ENCODE peak calls at places on chromosomes 4 and X, in ten cellular contexts. One of them, this sample, is unnamed.

GRCh38 chr4:138255917-138256597 is 13.9 kb upstream of the SLC7A11 start:
- DNase-seq in fibroblast of mammary gland: no peak
- DNase-seq in choroid plexus epithelial cell: no peak
- DNase-seq in mammary epithelial cell: no peak
- DNase-seq in LNCaP clone FGC: no peak
- DNase-seq in Peyer's patch: no peak
- DNase-seq in Panc1: no peak
- DNase-seq in bronchial epithelial cell: no peak
- DNase-seq in uterus: no peak
- DNase-seq in fibroblast of pulmonary artery: no peak
- DNase-seq in this sample: no peak

GRCh38 chr4:168587326-168588125 is 90.7 kb downstream of the PALLD start:
- DNase-seq in fibroblast of mammary gland: peak; percentile 94
- DNase-seq in choroid plexus epithelial cell: peak; percentile 69
- DNase-seq in mammary epithelial cell: peak; percentile 100
- DNase-seq in LNCaP clone FGC: peak; percentile 54
- DNase-seq in Peyer's patch: no peak
- DNase-seq in Panc1: no peak
- DNase-seq in bronchial epithelial cell: peak; percentile 90
- DNase-seq in uterus: peak; percentile 76
- DNase-seq in fibroblast of pulmonary artery: peak; percentile 83
- DNase-seq in this sample: peak; percentile 76

GRCh38 chrX:30196322-30196721 is 19.0 kb upstream of the MAGEB2 start:
- DNase-seq in fibroblast of mammary gland: no peak
- DNase-seq in choroid plexus epithelial cell: peak; percentile 33
- DNase-seq in mammary epithelial cell: peak; percentile 1
- DNase-seq in LNCaP clone FGC: no peak
- DNase-seq in Peyer's patch: no peak
- DNase-seq in Panc1: no peak
- DNase-seq in bronchial epithelial cell: peak; percentile 2
- DNase-seq in uterus: no peak
- DNase-seq in fibroblast of pulmonary artery: peak; percentile 3
- DNase-seq in this sample: no peak

GRCh38 chr4:2402053-2402452 is 16.4 kb downstream of the ZFYVE28 start:
- DNase-seq in fibroblast of mammary gland: no peak
- DNase-seq in choroid plexus epithelial cell: peak; percentile 40
- DNase-seq in mammary epithelial cell: peak; percentile 21
- DNase-seq in LNCaP clone FGC: peak; percentile 61
- DNase-seq in Peyer's patch: peak; percentile 87
- DNase-seq in Panc1: no peak
- DNase-seq in bronchial epithelial cell: peak; percentile 28
- DNase-seq in uterus: peak; percentile 68
- DNase-seq in fibroblast of pulmonary artery: peak; percentile 55
- DNase-seq in this sample: peak; percentile 40

GRCh38 chrX:100748133-100748532 is 16.2 kb upstream of the SYTL4 start:
- DNase-seq in fibroblast of mammary gland: no peak
- DNase-seq in choroid plexus epithelial cell: no peak
- DNase-seq in mammary epithelial cell: peak; percentile 40
- DNase-seq in LNCaP clone FGC: no peak
- DNase-seq in Peyer's patch: no peak
- DNase-seq in Panc1: no peak
- DNase-seq in bronchial epithelial cell: peak; percentile 40
- DNase-seq in uterus: no peak
- DNase-seq in fibroblast of pulmonary artery: no peak
- DNase-seq in this sample: no peak

GRCh38 chr4:145481164-145481941 is at the start of gene SMAD1:
- DNase-seq in fibroblast of mammary gland: peak; percentile 77
- DNase-seq in choroid plexus epithelial cell: peak; percentile 87
- DNase-seq in mammary epithelial cell: peak; percentile 87
- DNase-seq in LNCaP clone FGC: peak; percentile 63
- DNase-seq in Peyer's patch: peak; percentile 82
- DNase-seq in Panc1: no peak
- DNase-seq in bronchial epithelial cell: peak; percentile 60
- DNase-seq in uterus: peak; percentile 72
- DNase-seq in fibroblast of pulmonary artery: peak; percentile 89
- DNase-seq in this sample: peak; percentile 88

GRCh38 chrX:9122504-9123245 is 88.7 kb upstream of the FAM9B start:
- DNase-seq in fibroblast of mammary gland: peak; percentile 30
- DNase-seq in choroid plexus epithelial cell: peak; percentile 35
- DNase-seq in mammary epithelial cell: no peak
- DNase-seq in LNCaP clone FGC: no peak
- DNase-seq in Peyer's patch: no peak
- DNase-seq in Panc1: no peak
- DNase-seq in bronchial epithelial cell: no peak
- DNase-seq in uterus: no peak
- DNase-seq in fibroblast of pulmonary artery: no peak
- DNase-seq in this sample: peak; percentile 20

GRCh38 chr4:41155194-41155830 is 59.0 kb downstream of the APBB2 start:
- DNase-seq in fibroblast of mammary gland: peak; percentile 69
- DNase-seq in choroid plexus epithelial cell: peak; percentile 92
- DNase-seq in mammary epithelial cell: no peak
- DNase-seq in LNCaP clone FGC: no peak
- DNase-seq in Peyer's patch: no peak
- DNase-seq in Panc1: no peak
- DNase-seq in bronchial epithelial cell: no peak
- DNase-seq in uterus: no peak
- DNase-seq in fibroblast of pulmonary artery: peak; percentile 81
- DNase-seq in this sample: peak; percentile 77

GRCh38 chr4:176539091-176539784 is 219.5 kb downstream of the SPCS3 start:
- DNase-seq in fibroblast of mammary gland: no peak
- DNase-seq in choroid plexus epithelial cell: no peak
- DNase-seq in mammary epithelial cell: no peak
- DNase-seq in LNCaP clone FGC: no peak
- DNase-seq in Peyer's patch: no peak
- DNase-seq in Panc1: no peak
- DNase-seq in bronchial epithelial cell: no peak
- DNase-seq in uterus: no peak
- DNase-seq in fibroblast of pulmonary artery: no peak
- DNase-seq in this sample: no peak

GRCh38 chr4:44056721-44057151 is 391.9 kb downstream of the KCTD8 start:
- DNase-seq in fibroblast of mammary gland: no peak
- DNase-seq in choroid plexus epithelial cell: no peak
- DNase-seq in mammary epithelial cell: no peak
- DNase-seq in LNCaP clone FGC: no peak
- DNase-seq in Peyer's patch: no peak
- DNase-seq in Panc1: no peak
- DNase-seq in bronchial epithelial cell: no peak
- DNase-seq in uterus: no peak
- DNase-seq in fibroblast of pulmonary artery: no peak
- DNase-seq in this sample: no peak

GRCh38 chr4:56410247-56410646 is 23.0 kb upstream of the AASDH start:
- DNase-seq in fibroblast of mammary gland: peak; percentile 99
- DNase-seq in choroid plexus epithelial cell: peak; percentile 99
- DNase-seq in mammary epithelial cell: peak; percentile 96
- DNase-seq in LNCaP clone FGC: peak; percentile 97
- DNase-seq in Peyer's patch: no peak
- DNase-seq in Panc1: no peak
- DNase-seq in bronchial epithelial cell: peak; percentile 99
- DNase-seq in uterus: peak; percentile 72
- DNase-seq in fibroblast of pulmonary artery: peak; percentile 98
- DNase-seq in this sample: peak; percentile 98

GRCh38 chr4:108850407-108850709 is 87.5 kb upstream of the ETNPPL start:
- DNase-seq in fibroblast of mammary gland: peak; percentile 40
- DNase-seq in choroid plexus epithelial cell: no peak
- DNase-seq in mammary epithelial cell: no peak
- DNase-seq in LNCaP clone FGC: no peak
- DNase-seq in Peyer's patch: no peak
- DNase-seq in Panc1: no peak
- DNase-seq in bronchial epithelial cell: no peak
- DNase-seq in uterus: no peak
- DNase-seq in fibroblast of pulmonary artery: no peak
- DNase-seq in this sample: no peak

DNA sequence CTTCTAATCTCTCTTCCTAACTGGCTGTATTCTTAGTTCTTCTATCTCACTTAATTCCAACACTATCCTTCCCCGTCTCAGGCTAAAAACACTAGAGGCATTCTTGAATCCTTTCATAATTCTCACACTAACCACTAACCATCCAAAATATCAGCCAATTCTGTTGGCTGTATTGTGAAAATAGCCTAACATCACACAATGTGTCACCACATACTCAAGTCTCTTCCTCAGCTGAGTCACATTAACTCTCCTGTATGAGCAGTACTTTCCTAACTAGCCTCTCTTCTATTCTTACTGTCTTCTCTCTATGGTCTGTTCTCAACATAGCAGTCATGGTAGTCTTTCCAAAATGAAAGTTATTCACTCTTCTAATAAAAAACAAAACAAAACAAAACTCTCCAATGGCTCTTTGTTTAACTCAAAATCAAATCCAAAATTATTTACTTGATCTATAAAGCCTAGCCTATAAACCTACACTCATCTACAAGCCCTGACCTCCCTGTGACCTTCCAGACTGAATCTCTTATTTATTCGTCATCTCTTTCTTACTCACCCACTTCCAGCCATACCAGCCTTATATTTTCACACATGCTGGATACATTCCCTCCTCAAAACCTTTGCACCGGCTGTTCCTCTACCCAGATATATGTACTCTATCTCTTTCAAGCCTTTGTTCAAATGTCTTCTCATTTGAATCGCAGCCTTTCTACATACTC is 445.9 kb downstream of the TLL1 start:
- DNase-seq in fibroblast of mammary gland: peak; percentile 84
- DNase-seq in choroid plexus epithelial cell: peak; percentile 51
- DNase-seq in mammary epithelial cell: peak; percentile 81
- DNase-seq in LNCaP clone FGC: no peak
- DNase-seq in Peyer's patch: no peak
- DNase-seq in Panc1: no peak
- DNase-seq in bronchial epithelial cell: peak; percentile 70
- DNase-seq in uterus: no peak
- DNase-seq in fibroblast of pulmonary artery: peak; percentile 70
- DNase-seq in this sample: peak; percentile 43
- H3K4me3 ChIP-seq in fibroblast of mammary gland: no peak overlapping the region
- H3K4me3 ChIP-seq in choroid plexus epithelial cell: no peak overlapping the region
- H3K4me3 ChIP-seq in mammary epithelial cell: no peak overlapping the region
- H3K4me3 ChIP-seq in LNCaP clone FGC: no peak overlapping the region
- H3K4me3 ChIP-seq in Peyer's patch: no peak overlapping the region
- H3K4me3 ChIP-seq in Panc1: no peak overlapping the region
- H3K4me3 ChIP-seq in bronchial epithelial cell: no peak overlapping the region
- H3K4me3 ChIP-seq in uterus: no peak overlapping the region
- H3K4me3 ChIP-seq in fibroblast of pulmonary artery: no peak overlapping the region
- H3K4me3 ChIP-seq in this sample: no peak overlapping the region

GRCh38 chr4:154928640-154929257 is 147.7 kb downstream of the RBM46 start:
- DNase-seq in fibroblast of mammary gland: peak; percentile 77
- DNase-seq in choroid plexus epithelial cell: peak; percentile 55
- DNase-seq in mammary epithelial cell: peak; percentile 23
- DNase-seq in LNCaP clone FGC: peak; percentile 47
- DNase-seq in Peyer's patch: no peak
- DNase-seq in Panc1: no peak
- DNase-seq in bronchial epithelial cell: peak; percentile 63
- DNase-seq in uterus: no peak
- DNase-seq in fibroblast of pulmonary artery: peak; percentile 71
- DNase-seq in this sample: peak; percentile 56

DNA sequence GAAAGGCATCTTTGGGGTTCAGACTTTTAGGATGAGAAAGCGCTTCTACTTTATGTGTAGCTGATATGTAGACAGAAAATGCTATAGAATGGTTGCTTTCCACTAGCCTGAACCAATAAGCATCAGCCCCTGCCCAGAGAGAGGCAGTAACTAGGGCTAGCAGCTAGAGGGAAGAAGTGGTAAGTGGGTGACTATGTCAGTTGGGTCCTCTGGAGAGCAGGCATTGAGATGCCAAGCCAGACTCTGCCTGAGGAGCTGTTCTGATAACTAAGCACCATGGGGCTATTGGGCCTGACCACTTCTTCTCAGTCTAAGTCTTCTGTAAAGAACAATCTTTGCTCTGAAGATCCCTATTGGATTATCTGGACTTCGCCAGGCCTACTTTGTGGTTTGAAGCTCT is 146.1 kb downstream of the RBM46 start:
- DNase-seq in fibroblast of mammary gland: no peak
- DNase-seq in choroid plexus epithelial cell: no peak
- DNase-seq in mammary epithelial cell: no peak
- DNase-seq in LNCaP clone FGC: no peak
- DNase-seq in Peyer's patch: no peak
- DNase-seq in Panc1: no peak
- DNase-seq in bronchial epithelial cell: no peak
- DNase-seq in uterus: no peak
- DNase-seq in fibroblast of pulmonary artery: no peak
- DNase-seq in this sample: no peak
- TF ChIP-seq CTCF in fibroblast of mammary gland: peak; percentile 25
- TF ChIP-seq CTCF in choroid plexus epithelial cell: no peak
- TF ChIP-seq CTCF in mammary epithelial cell: no peak
- TF ChIP-seq CTCF in LNCaP clone FGC: no peak
- TF ChIP-seq CTCF in Peyer's patch: no peak
- TF ChIP-seq CTCF in Panc1: no peak
- TF ChIP-seq CTCF in bronchial epithelial cell: no peak
- TF ChIP-seq CTCF in uterus: no peak
- TF ChIP-seq CTCF in fibroblast of pulmonary artery: no peak
- TF ChIP-seq CTCF in this sample: no peak

DNA sequence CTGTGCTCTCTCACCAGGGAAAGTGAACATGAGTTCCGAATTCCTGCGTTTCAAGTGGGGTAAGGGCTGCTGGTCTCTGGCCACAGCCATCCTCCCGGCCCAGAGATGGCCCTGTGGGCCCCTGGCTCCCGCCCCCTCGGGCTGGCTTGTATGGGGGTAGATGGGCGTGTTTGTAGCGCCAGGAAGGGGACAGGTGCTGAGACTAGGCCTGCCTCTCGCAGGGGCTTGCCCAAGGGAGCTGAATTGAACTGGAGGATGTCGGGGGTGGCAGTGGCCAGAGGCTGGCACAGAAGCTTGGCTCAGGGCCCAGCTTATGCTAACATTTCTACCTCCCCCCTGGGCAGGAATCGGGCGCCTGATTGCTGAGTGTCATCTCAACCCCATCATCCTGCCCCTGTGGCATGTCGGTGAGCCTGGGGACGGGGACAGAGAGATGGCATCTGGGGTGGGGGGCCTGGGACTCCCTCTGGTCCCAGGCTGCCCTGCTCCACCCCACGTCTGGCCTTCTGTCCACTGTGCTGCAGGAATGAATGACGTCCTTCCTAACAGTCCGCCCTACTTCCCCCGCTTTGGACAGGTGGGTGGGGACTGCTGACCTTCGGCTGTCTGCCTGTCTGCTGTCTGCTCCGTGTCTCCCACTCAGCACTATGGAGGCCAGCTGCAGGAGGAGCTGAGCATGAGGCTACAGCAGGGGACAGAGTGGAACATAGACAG is 8.5 kb downstream of the TAFAZZIN start:
- DNase-seq in fibroblast of mammary gland: no peak
- DNase-seq in choroid plexus epithelial cell: no peak
- DNase-seq in mammary epithelial cell: no peak
- DNase-seq in LNCaP clone FGC: no peak
- DNase-seq in Peyer's patch: no peak
- DNase-seq in Panc1: no peak
- DNase-seq in bronchial epithelial cell: no peak
- DNase-seq in uterus: no peak
- DNase-seq in fibroblast of pulmonary artery: no peak
- DNase-seq in this sample: no peak
- H3K4me3 ChIP-seq in fibroblast of mammary gland: no peak overlapping the region
- H3K4me3 ChIP-seq in choroid plexus epithelial cell: no peak overlapping the region
- H3K4me3 ChIP-seq in mammary epithelial cell: no peak overlapping the region
- H3K4me3 ChIP-seq in LNCaP clone FGC: no peak overlapping the region
- H3K4me3 ChIP-seq in Peyer's patch: no peak overlapping the region
- H3K4me3 ChIP-seq in Panc1: no peak overlapping the region
- H3K4me3 ChIP-seq in bronchial epithelial cell: no peak overlapping the region
- H3K4me3 ChIP-seq in uterus: no peak overlapping the region
- H3K4me3 ChIP-seq in fibroblast of pulmonary artery: no peak overlapping the region
- H3K4me3 ChIP-seq in this sample: no peak overlapping the region

GRCh38 chrX:72125331-72126047 is 6.2 kb downstream of the RTL5 start:
- DNase-seq in fibroblast of mammary gland: no peak
- DNase-seq in choroid plexus epithelial cell: peak; percentile 12
- DNase-seq in mammary epithelial cell: no peak
- DNase-seq in LNCaP clone FGC: no peak
- DNase-seq in Peyer's patch: no peak
- DNase-seq in Panc1: no peak
- DNase-seq in bronchial epithelial cell: no peak
- DNase-seq in uterus: no peak
- DNase-seq in fibroblast of pulmonary artery: no peak
- DNase-seq in this sample: no peak
- TF ChIP-seq CTCF in fibroblast of mammary gland: no peak
- TF ChIP-seq CTCF in choroid plexus epithelial cell: peak; percentile 17
- TF ChIP-seq CTCF in mammary epithelial cell: no peak
- TF ChIP-seq CTCF in LNCaP clone FGC: no peak
- TF ChIP-seq CTCF in Peyer's patch: no peak
- TF ChIP-seq CTCF in Panc1: peak; percentile 11
- TF ChIP-seq CTCF in bronchial epithelial cell: no peak
- TF ChIP-seq CTCF in uterus: no peak
- TF ChIP-seq CTCF in fibroblast of pulmonary artery: no peak
- TF ChIP-seq CTCF in this sample: no peak

This sample was measured in AG10803.